ENCODE peak calls at places on chromosomes 12 and 14, in six cellular contexts. R is CD4-positive, CD25-positive, alpha-beta regulatory T cell; O is naive thymus-derived CD4-positive, alpha-beta T cell; A is lower lobe of right lung; N is A549; J is uterus. G is an unnamed sample.

GRCh38 chr12:24081581-24081980 is 132.1 kb upstream of the SOX5 start:
- DNase-seq in R (no peak), O (no peak), A (no peak), N (no peak), J (no peak), G (no peak)

GRCh38 chr12:65306229-65306602 is 27.7 kb downstream of the MSRB3 start:
- DNase-seq in R (no peak), O (no peak), A (no peak), N (no peak), J (no peak), G (no peak)

GRCh38 chr14:64465856-64466554 is 706 bp downstream of the AKAP5 start:
- DNase-seq in R (no peak), O (no peak), A (no peak), N (peak), J (peak), G (no peak)

GRCh38 chr12:78157199-78157598 is 326.5 kb downstream of the NAV3 start:
- DNase-seq in R (no peak), O (no peak), A (no peak), N (no peak), J (no peak), G (no peak)

GRCh38 chr12:71415336-71416231 is 24.0 kb upstream of the LGR5 start:
- DNase-seq in R (peak), O (no peak), A (no peak), N (peak), J (no peak), G (no peak)

GRCh38 chr14:65287264-65288131 is 125.0 kb upstream of the FUT8 start:
- DNase-seq in R (peak), O (peak), A (no peak), N (no peak), J (no peak), G (no peak)

GRCh38 chr12:65539062-65539461 is 260.6 kb downstream of the MSRB3 start:
- DNase-seq in R (no peak), O (no peak), A (no peak), N (no peak), J (no peak), G (no peak)

GRCh38 chr12:50467441-50467840 is 37.3 kb upstream of the DIP2B start:
- DNase-seq in R (no peak), O (no peak), A (no peak), N (no peak), J (no peak), G (no peak)

GRCh38 chr12:124786065-124786964 is 77.3 kb downstream of the SCARB1 start:
- DNase-seq in R (no peak), O (no peak), A (peak), N (no peak), J (peak), G (peak)

GRCh38 chr12:51323317-51323960 is 535 bp downstream of the BIN2 start:
- DNase-seq in R (peak), O (peak), A (no peak), N (no peak), J (no peak), G (no peak)

GRCh38 chr14:94548999-94549985 is 11.9 kb upstream of the SERPINA4 start:
- DNase-seq in R (peak), O (peak), A (peak), N (peak), J (no peak), G (peak)

GRCh38 chr14:61460853-61461611 is 139.7 kb downstream of the PRKCH start:
- DNase-seq in R (peak), O (no peak), A (no peak), N (no peak), J (no peak), G (no peak)

GRCh38 chr12:44377443-44378160 is 498.5 kb downstream of the NELL2 start:
- DNase-seq in R (no peak), O (no peak), A (no peak), N (no peak), J (no peak), G (no peak)

GRCh38 chr12:130685850-130686249 is 30.2 kb downstream of the RIMBP2 start:
- DNase-seq in R (no peak), O (no peak), A (no peak), N (no peak), J (no peak), G (no peak)

GRCh38 chr12:34403706-34404376 is 381.5 kb downstream of the ALG10 start:
- DNase-seq in R (no peak), O (peak), A (peak), N (no peak), J (peak), G (no peak)

GRCh38 chr12:43737646-43738045 is 20.9 kb downstream of the PUS7L start:
- DNase-seq in R (no peak), O (no peak), A (no peak), N (no peak), J (no peak), G (no peak)

GRCh38 chr14:49989980-49990379 is 97.1 kb downstream of the ARF6 start:
- DNase-seq in R (no peak), O (no peak), A (no peak), N (no peak), J (no peak), G (no peak)

GRCh38 chr14:59098377-59098776 is 90.1 kb upstream of the DAAM1 start:
- DNase-seq in R (no peak), O (no peak), A (no peak), N (peak), J (no peak), G (no peak)

GRCh38 chr12:67358686-67359374 is 89.7 kb downstream of the CAND1 start:
- DNase-seq in R (no peak), O (no peak), A (no peak), N (no peak), J (no peak), G (no peak)

GRCh38 chr12:3904999-3905398 is 31.8 kb upstream of the PARP11 start:
- DNase-seq in R (no peak), O (no peak), A (no peak), N (no peak), J (no peak), G (no peak)

GRCh38 chr14:52473557-52473956 is 78.7 kb downstream of the TXNDC16 start:
- DNase-seq in R (peak), O (no peak), A (no peak), N (no peak), J (no peak), G (no peak)

GRCh38 chr14:103908580-103908979 is 19.7 kb upstream of the TDRD9 start:
- DNase-seq in R (peak), O (no peak), A (no peak), N (no peak), J (no peak), G (no peak)

GRCh38 chr14:104229621-104230041 is 91.2 kb downstream of the KIF26A start:
- DNase-seq in R (no peak), O (no peak), A (peak), N (no peak), J (no peak), G (no peak)

GRCh38 chr12:26233620-26234019 is 38.2 kb downstream of the SSPN start:
- DNase-seq in R (no peak), O (no peak), A (no peak), N (no peak), J (no peak), G (no peak)

GRCh38 chr12:89571481-89572190 is 45.8 kb upstream of the POC1B start:
- DNase-seq in R (no peak), O (no peak), A (no peak), N (no peak), J (no peak), G (no peak)

GRCh38 chr12:89576572-89577220 is 50.8 kb upstream of the POC1B start:
- DNase-seq in R (no peak), O (no peak), A (no peak), N (no peak), J (no peak), G (no peak)

GRCh38 chr12:89575405-89575804 is 49.6 kb upstream of the POC1B start:
- DNase-seq in R (no peak), O (no peak), A (no peak), N (no peak), J (no peak), G (no peak)

GRCh38 chr12:89573081-89573810 is 47.4 kb upstream of the POC1B start:
- DNase-seq in R (no peak), O (no peak), A (no peak), N (no peak), J (no peak), G (no peak)

DNA sequence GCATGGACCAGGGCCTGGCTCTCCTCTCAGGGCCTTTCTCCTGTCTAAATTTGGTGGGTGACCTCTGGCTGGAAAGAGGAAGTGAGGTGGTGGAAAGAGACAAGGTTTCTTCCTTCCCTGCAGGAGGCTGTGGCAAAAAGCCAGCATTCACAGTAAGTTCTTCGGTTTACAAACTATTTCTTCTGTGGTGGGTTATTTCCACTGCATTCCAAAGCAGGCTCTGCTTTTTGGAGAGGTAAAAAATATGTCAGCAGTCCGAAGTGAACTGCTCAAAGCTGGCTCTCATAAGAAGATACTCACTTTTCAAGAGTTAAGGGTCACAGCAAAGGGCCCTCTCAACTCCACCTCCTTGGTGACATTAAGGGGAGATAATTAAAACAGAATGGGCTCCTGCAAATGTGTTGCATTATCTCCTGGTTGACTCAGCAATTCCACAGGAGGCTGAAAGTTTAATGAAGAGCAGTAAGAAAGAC is 48.9 kb upstream of the POC1B start:
- DNase-seq in R (no peak), O (no peak), A (no peak), N (no peak), J (peak), G (no peak)
- H3K27ac ChIP-seq in R (no peak), O (no peak), A (no peak), N (peak), J (no peak), G (no peak)

GRCh38 chr12:90038290-90038689 is 329.7 kb upstream of the ATP2B1 start:
- DNase-seq in R (no peak), O (no peak), A (no peak), N (no peak), J (no peak), G (no peak)
- H3K27ac ChIP-seq in R (no peak), O (no peak), A (no peak), N (no peak), J (no peak), G (no peak)

GRCh38 chr14:89357655-89358297 is 59.3 kb downstream of the FOXN3 start:
- DNase-seq in R (no peak), O (no peak), A (no peak), N (no peak), J (no peak), G (no peak)

GRCh38 chr14:89352976-89353817 is 63.8 kb downstream of the FOXN3 start:
- DNase-seq in R (no peak), O (no peak), A (no peak), N (no peak), J (no peak), G (no peak)

GRCh38 chr14:89359477-89360222 is 57.4 kb downstream of the FOXN3 start:
- DNase-seq in R (no peak), O (no peak), A (no peak), N (no peak), J (peak), G (peak)

GRCh38 chr14:89356927-89357326 is 60.1 kb downstream of the FOXN3 start:
- DNase-seq in R (no peak), O (no peak), A (no peak), N (no peak), J (no peak), G (no peak)

DNA sequence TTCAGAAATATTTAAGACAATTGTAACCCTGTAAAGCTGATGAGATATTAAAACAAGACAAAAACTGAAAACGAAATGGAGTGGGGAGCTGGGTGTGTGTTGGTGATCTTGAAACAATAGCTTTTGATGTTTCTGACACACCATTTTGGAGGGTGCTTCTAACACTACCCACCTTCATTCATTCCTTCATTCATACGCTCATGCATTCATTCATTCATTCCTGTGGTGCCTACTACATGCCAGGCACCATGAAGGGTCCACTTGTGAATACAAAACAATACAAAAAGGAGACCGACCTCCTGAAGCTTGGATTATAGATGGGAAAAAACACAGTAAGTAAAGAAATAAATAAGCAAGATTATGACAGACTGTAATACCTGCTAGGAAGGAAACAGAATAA is 60.5 kb downstream of the FOXN3 start:
- DNase-seq in R (no peak), O (no peak), A (no peak), N (no peak), J (no peak), G (no peak)
- H3K27ac ChIP-seq in R (no peak), O (no peak), A (no peak), N (no peak), J (no peak), G (no peak)

DNA sequence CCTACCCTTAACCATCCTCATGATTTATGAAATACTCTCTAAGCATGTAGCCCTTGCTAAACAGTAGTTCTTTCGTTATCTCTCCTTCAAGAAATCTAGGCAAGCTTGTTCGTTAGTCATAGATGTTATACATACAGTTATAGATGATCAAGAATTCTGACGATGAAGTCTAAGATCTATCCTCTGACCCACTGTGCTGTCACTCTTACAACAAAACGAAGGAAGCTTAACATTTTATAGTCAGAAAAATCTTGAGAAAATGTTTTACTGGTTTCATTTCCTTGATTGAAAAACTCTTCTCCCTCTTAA is 68.9 kb downstream of the SPPL3 start:
- DNase-seq in R (no peak), O (no peak), A (no peak), N (no peak), J (no peak), G (no peak)
- H3K27ac ChIP-seq in R (no peak), O (peak), A (peak), N (no peak), J (peak), G (peak)

GRCh38 chr14:102781063-102781462 is 3.8 kb downstream of the TRAF3 start:
- DNase-seq in R (no peak), O (no peak), A (no peak), N (no peak), J (no peak), G (no peak)

GRCh38 chr14:102776761-102777710 is at the start of gene TRAF3:
- DNase-seq in R (peak), O (peak), A (peak), N (peak), J (peak), G (peak)

GRCh38 chr14:102777711-102778615 is 714 bp downstream of the TRAF3 start:
- DNase-seq in R (peak), O (peak), A (peak), N (no peak), J (no peak), G (no peak)

GRCh38 chr14:102779574-102780315 is 2.5 kb downstream of the TRAF3 start:
- DNase-seq in R (no peak), O (no peak), A (no peak), N (no peak), J (no peak), G (no peak)

GRCh38 chr14:102778616-102779351 is 1.5 kb downstream of the TRAF3 start:
- DNase-seq in R (no peak), O (no peak), A (no peak), N (no peak), J (no peak), G (no peak)
- H3K27ac ChIP-seq in R (peak), O (peak), A (peak), N (peak), J (peak), G (peak)

DNA sequence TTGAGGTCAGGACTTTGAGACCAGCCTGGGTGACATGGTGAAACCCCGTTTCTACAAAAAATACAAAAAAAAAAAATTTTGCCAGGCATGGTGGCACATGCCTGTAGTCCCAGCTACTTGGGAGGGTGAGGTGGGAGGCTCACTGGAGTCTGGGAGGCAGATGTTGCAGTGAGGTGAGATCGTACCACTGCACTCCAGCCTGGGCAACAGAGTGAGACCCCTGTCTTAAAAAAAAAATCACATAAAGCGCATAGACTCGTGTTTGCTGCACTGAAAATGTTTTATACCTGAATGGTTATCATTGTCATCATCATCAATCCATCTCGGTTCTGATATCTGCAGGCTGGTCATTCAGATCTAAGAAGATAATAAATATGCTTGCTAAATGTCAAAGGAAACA is 24.8 kb upstream of the VPS37B start:
- DNase-seq in R (no peak), O (no peak), A (no peak), N (no peak), J (no peak), G (no peak)
- H3K27ac ChIP-seq in R (no peak), O (no peak), A (no peak), N (no peak), J (no peak), G (no peak)

DNA sequence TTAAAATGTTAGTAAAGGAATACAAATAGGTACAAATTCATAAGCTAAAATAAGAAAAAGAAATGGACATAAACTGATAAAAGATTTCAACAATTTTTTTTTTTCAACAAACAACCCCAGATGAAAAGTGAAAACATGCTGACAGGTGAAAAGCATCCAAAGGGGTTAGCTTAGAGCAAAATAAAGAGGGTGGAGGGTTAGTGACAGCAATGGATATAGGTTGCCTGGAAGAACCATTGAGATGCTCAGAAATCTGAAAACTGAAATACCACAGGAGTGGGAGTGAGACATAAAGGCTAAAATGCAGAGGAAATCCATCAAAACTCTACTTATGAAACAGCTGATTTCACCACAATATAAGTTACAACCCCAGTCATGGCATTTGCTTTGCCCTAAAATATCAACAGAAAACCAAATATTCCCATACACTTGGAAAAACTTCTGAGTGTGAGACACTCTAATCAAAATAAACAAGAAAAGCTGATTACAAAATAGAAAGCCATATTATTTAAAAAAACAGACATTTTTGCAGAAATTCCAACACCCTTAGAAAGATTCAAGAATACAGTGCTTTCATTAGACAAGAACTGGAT is 136.2 kb upstream of the PLEKHG7 start:
- DNase-seq in R (no peak), O (no peak), A (no peak), N (no peak), J (no peak), G (no peak)
- H3K27ac ChIP-seq in R (no peak), O (no peak), A (no peak), N (no peak), J (no peak), G (no peak)

GRCh38 chr14:73634333-73634833 is 10.4 kb upstream of the DNAL1 start:
- DNase-seq in R (no peak), O (peak), A (peak), N (no peak), J (no peak), G (no peak)
- H3K27ac ChIP-seq in R (no peak), O (no peak), A (peak), N (no peak), J (peak), G (peak)

DNA sequence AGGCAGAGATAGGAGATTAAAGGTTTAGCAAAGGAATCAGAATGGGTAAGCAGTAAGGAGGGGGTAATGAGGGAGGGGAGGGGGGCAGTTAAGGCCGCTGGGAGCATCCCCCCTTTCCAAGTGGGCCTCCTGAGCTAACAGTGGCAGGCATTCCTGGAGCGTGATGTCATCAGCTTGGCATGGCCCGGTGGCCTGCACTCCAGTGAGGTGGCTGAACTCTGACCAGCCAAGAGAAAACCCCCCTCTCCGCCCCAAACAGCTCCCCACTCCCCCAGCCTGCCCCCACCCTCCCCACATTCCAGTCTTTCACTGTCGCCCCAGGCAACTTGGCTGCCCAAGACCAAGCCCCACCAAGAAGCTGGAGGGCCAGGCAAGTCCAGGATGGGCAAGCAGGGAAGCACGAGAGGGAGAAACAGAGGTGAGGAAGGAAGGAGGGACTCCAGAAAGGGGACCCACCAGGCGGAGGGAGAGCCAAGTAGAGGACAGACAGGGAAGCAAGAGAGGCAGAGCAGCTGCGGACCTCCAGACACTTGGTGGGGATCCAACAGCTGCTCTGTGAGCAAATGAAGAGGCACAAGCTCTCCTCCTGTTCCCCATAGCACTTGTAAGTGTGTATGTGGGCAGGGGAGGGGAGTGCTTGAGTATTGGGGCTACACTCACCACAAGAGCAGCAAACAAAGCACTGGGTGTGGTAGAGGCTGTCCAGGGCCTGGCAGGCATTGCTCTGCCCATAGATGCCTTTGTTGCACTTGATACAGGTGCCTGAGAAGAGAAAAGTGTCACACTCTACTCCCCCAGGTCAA is 4.5 kb downstream of the AJUBA start:
- DNase-seq in R (no peak), O (no peak), A (peak), N (peak), J (peak), G (no peak)
- H3K27ac ChIP-seq in R (no peak), O (no peak), A (peak), N (peak), J (peak), G (no peak)

GRCh38 chr12:1320021-1320420 is 274.4 kb downstream of the FBXL14 start:
- DNase-seq in R (no peak), O (no peak), A (no peak), N (no peak), J (no peak), G (no peak)

GRCh38 chr12:1314523-1314922 is 279.9 kb downstream of the FBXL14 start:
- DNase-seq in R (no peak), O (no peak), A (no peak), N (no peak), J (no peak), G (no peak)

GRCh38 chr12:1319215-1319614 is 275.2 kb downstream of the FBXL14 start:
- DNase-seq in R (no peak), O (no peak), A (no peak), N (no peak), J (no peak), G (no peak)

GRCh38 chr12:1313906-1314305 is 280.5 kb downstream of the FBXL14 start:
- DNase-seq in R (no peak), O (no peak), A (no peak), N (no peak), J (no peak), G (no peak)

GRCh38 chr12:1318327-1319031 is 275.9 kb downstream of the FBXL14 start:
- DNase-seq in R (no peak), O (no peak), A (no peak), N (no peak), J (no peak), G (no peak)
- H3K27ac ChIP-seq in R (no peak), O (no peak), A (peak), N (no peak), J (peak), G (no peak)